ENCODE peak calls at places on chromosome 17, in four cellular contexts. Z is HFFc6, E is activated gamma-delta T cell, I is iPS-NIHi11. L is an unnamed sample.

GRCh38 chr17:76501827-76502307 is 644 bp upstream of the RHBDF2 start:
- DNase-seq in Z (no peak), E (no peak), I (no peak), L (no peak)

GRCh38 chr17:82563318-82563717 is 43.8 kb downstream of the FOXK2 start:
- DNase-seq in Z (no peak), I (no peak), E (no peak), L (no peak)

GRCh38 chr17:46929413-46929812 is 6.5 kb downstream of the GOSR2 start:
- DNase-seq in I (no peak), E (no peak), Z (peak; percentile 94), L (no peak)

GRCh38 chr17:65594585-65594940 is 33.1 kb upstream of the AXIN2 start:
- DNase-seq in I (no peak), Z (peak; percentile 9), E (no peak), L (no peak)

GRCh38 chr17:6456914-6457687 is 12.8 kb downstream of the PIMREG start:
- DNase-seq in E (no peak), I (no peak), Z (peak; percentile 61), L (no peak)

GRCh38 chr17:32319548-32319905 is 22.4 kb downstream of the C17orf75 start:
- DNase-seq in Z (peak; percentile 41), E (no peak), I (peak; percentile 93), L (peak; percentile 86)

GRCh38 chr17:68398731-68399637 is 58.3 kb downstream of the WIPI1 start:
- DNase-seq in E (no peak), Z (peak; percentile 71), I (peak; percentile 91), L (peak; percentile 85)

GRCh38 chr17:602436-602835 is 112.2 kb downstream of the VPS53 start:
- DNase-seq in E (no peak), I (no peak), Z (peak; percentile 71), L (no peak)

GRCh38 chr17:78256705-78257559 is 25.5 kb downstream of the TMEM235 start:
- DNase-seq in E (no peak), Z (no peak), I (no peak), L (no peak)

GRCh38 chr17:7380855-7381683 is at the start of gene TNK1:
- DNase-seq in Z (no peak), I (peak; percentile 81), E (no peak), L (no peak)